ENCODE peak calls at places on chromosomes 16 and 17, in nine cellular contexts. One of them, this sample, is unnamed. For H3K4me1, the result is how much of the 10 kb centered on the place peaks cover.

GRCh38 chr17:60079401-60079861 is 710 bp upstream of the HEATR6 start:
- DNase-seq in GM23248: peak
- DNase-seq in neural progenitor cell: no peak
- DNase-seq in K562: no peak
- DNase-seq in tibial nerve: no peak
- DNase-seq in gastrocnemius medialis: no peak
- DNase-seq in effector memory CD4-positive, alpha-beta T cell: no peak
- DNase-seq in cardiac muscle cell: peak
- DNase-seq in breast epithelium: no peak
- DNase-seq in this sample: peak

GRCh38 chr17:81404557-81405165 is 9.4 kb downstream of the BAHCC1 start:
- DNase-seq in GM23248: no peak
- DNase-seq in neural progenitor cell: no peak
- DNase-seq in K562: no peak
- DNase-seq in tibial nerve: no peak
- DNase-seq in gastrocnemius medialis: peak
- DNase-seq in effector memory CD4-positive, alpha-beta T cell: no peak
- DNase-seq in cardiac muscle cell: no peak
- DNase-seq in breast epithelium: no peak
- DNase-seq in this sample: peak

GRCh38 chr16:49596699-49597291 is 223.2 kb downstream of the C16orf78 start:
- DNase-seq in GM23248: no peak
- DNase-seq in neural progenitor cell: no peak
- DNase-seq in K562: no peak
- DNase-seq in tibial nerve: no peak
- DNase-seq in gastrocnemius medialis: peak
- DNase-seq in effector memory CD4-positive, alpha-beta T cell: no peak
- DNase-seq in cardiac muscle cell: peak
- DNase-seq in breast epithelium: no peak
- DNase-seq in this sample: peak

GRCh38 chr16:8674413-8675022 is at the start of gene ABAT:
- DNase-seq in GM23248: peak
- DNase-seq in neural progenitor cell: peak
- DNase-seq in K562: peak
- DNase-seq in tibial nerve: peak
- DNase-seq in gastrocnemius medialis: peak
- DNase-seq in effector memory CD4-positive, alpha-beta T cell: peak
- DNase-seq in cardiac muscle cell: peak
- DNase-seq in breast epithelium: peak
- DNase-seq in this sample: peak

GRCh38 chr17:17641621-17642409 is 39.4 kb upstream of the RAI1 start:
- DNase-seq in GM23248: peak
- DNase-seq in neural progenitor cell: peak
- DNase-seq in K562: peak
- DNase-seq in tibial nerve: peak
- DNase-seq in gastrocnemius medialis: peak
- DNase-seq in effector memory CD4-positive, alpha-beta T cell: peak
- DNase-seq in cardiac muscle cell: peak
- DNase-seq in breast epithelium: peak
- DNase-seq in this sample: peak

GRCh38 chr17:57255182-57255775 is 1.0 kb upstream of the MSI2 start:
- DNase-seq in GM23248: peak
- DNase-seq in neural progenitor cell: no peak
- DNase-seq in K562: no peak
- DNase-seq in tibial nerve: no peak
- DNase-seq in gastrocnemius medialis: no peak
- DNase-seq in effector memory CD4-positive, alpha-beta T cell: no peak
- DNase-seq in cardiac muscle cell: no peak
- DNase-seq in breast epithelium: no peak
- DNase-seq in this sample: no peak

GRCh38 chr16:62977876-62978275 is 941.6 kb upstream of the CDH8 start:
- DNase-seq in GM23248: no peak
- DNase-seq in neural progenitor cell: no peak
- DNase-seq in K562: no peak
- DNase-seq in tibial nerve: no peak
- DNase-seq in gastrocnemius medialis: no peak
- DNase-seq in effector memory CD4-positive, alpha-beta T cell: no peak
- DNase-seq in cardiac muscle cell: no peak
- DNase-seq in breast epithelium: no peak
- DNase-seq in this sample: no peak

GRCh38 chr16:74455213-74455612 is 33.9 kb upstream of the CLEC18B start:
- DNase-seq in GM23248: peak
- DNase-seq in neural progenitor cell: no peak
- DNase-seq in K562: no peak
- DNase-seq in tibial nerve: no peak
- DNase-seq in gastrocnemius medialis: no peak
- DNase-seq in effector memory CD4-positive, alpha-beta T cell: no peak
- DNase-seq in cardiac muscle cell: peak
- DNase-seq in breast epithelium: no peak
- DNase-seq in this sample: peak

GRCh38 chr16:1093284-1094123 is 2.5 kb downstream of the C1QTNF8 start:
- DNase-seq in GM23248: no peak
- DNase-seq in neural progenitor cell: peak
- DNase-seq in K562: peak
- DNase-seq in tibial nerve: no peak
- DNase-seq in gastrocnemius medialis: no peak
- DNase-seq in effector memory CD4-positive, alpha-beta T cell: no peak
- DNase-seq in cardiac muscle cell: peak
- DNase-seq in breast epithelium: no peak
- DNase-seq in this sample: no peak

GRCh38 chr16:88570691-88571092 is 489 bp downstream of the ZC3H18 start:
- DNase-seq in GM23248: peak
- DNase-seq in neural progenitor cell: peak
- DNase-seq in K562: peak
- DNase-seq in tibial nerve: no peak
- DNase-seq in gastrocnemius medialis: no peak
- DNase-seq in effector memory CD4-positive, alpha-beta T cell: peak
- DNase-seq in cardiac muscle cell: peak
- DNase-seq in breast epithelium: no peak
- DNase-seq in this sample: peak

GRCh38 chr17:78224226-78225087 is 7.0 kb upstream of the TMEM235 start:
- DNase-seq in GM23248: no peak
- DNase-seq in neural progenitor cell: no peak
- DNase-seq in K562: no peak
- DNase-seq in tibial nerve: no peak
- DNase-seq in gastrocnemius medialis: no peak
- DNase-seq in effector memory CD4-positive, alpha-beta T cell: no peak
- DNase-seq in cardiac muscle cell: no peak
- DNase-seq in breast epithelium: no peak
- DNase-seq in this sample: no peak

GRCh38 chr17:18937981-18938691 is 13.8 kb upstream of the SLC5A10 start:
- DNase-seq in GM23248: no peak
- DNase-seq in neural progenitor cell: no peak
- DNase-seq in K562: no peak
- DNase-seq in tibial nerve: no peak
- DNase-seq in gastrocnemius medialis: no peak
- DNase-seq in effector memory CD4-positive, alpha-beta T cell: no peak
- DNase-seq in cardiac muscle cell: no peak
- DNase-seq in breast epithelium: no peak
- DNase-seq in this sample: no peak

GRCh38 chr16:77009453-77009852 is 181.5 kb upstream of the MON1B start:
- DNase-seq in GM23248: no peak
- DNase-seq in neural progenitor cell: no peak
- DNase-seq in K562: no peak
- DNase-seq in tibial nerve: no peak
- DNase-seq in gastrocnemius medialis: no peak
- DNase-seq in effector memory CD4-positive, alpha-beta T cell: no peak
- DNase-seq in cardiac muscle cell: no peak
- DNase-seq in breast epithelium: no peak
- DNase-seq in this sample: no peak

GRCh38 chr17:80124351-80124981 is 22.5 kb downstream of the EIF4A3 start:
- DNase-seq in GM23248: peak
- DNase-seq in neural progenitor cell: peak
- DNase-seq in K562: no peak
- DNase-seq in tibial nerve: no peak
- DNase-seq in gastrocnemius medialis: no peak
- DNase-seq in effector memory CD4-positive, alpha-beta T cell: no peak
- DNase-seq in cardiac muscle cell: peak
- DNase-seq in breast epithelium: no peak
- DNase-seq in this sample: no peak

GRCh38 chr17:50739098-50739497 is 19.7 kb downstream of the LUC7L3 start:
- DNase-seq in GM23248: no peak
- DNase-seq in neural progenitor cell: no peak
- DNase-seq in K562: no peak
- DNase-seq in tibial nerve: no peak
- DNase-seq in gastrocnemius medialis: no peak
- DNase-seq in effector memory CD4-positive, alpha-beta T cell: no peak
- DNase-seq in cardiac muscle cell: no peak
- DNase-seq in breast epithelium: no peak
- DNase-seq in this sample: no peak

GRCh38 chr16:72474511-72475123 is 302.7 kb upstream of the PMFBP1 start:
- DNase-seq in GM23248: peak
- DNase-seq in neural progenitor cell: no peak
- DNase-seq in K562: no peak
- DNase-seq in tibial nerve: no peak
- DNase-seq in gastrocnemius medialis: no peak
- DNase-seq in effector memory CD4-positive, alpha-beta T cell: no peak
- DNase-seq in cardiac muscle cell: peak
- DNase-seq in breast epithelium: no peak
- DNase-seq in this sample: peak

GRCh38 chr17:57551321-57552079 is 193.6 kb downstream of the CCDC182 start:
- DNase-seq in GM23248: no peak
- DNase-seq in neural progenitor cell: no peak
- DNase-seq in K562: no peak
- DNase-seq in tibial nerve: no peak
- DNase-seq in gastrocnemius medialis: no peak
- DNase-seq in effector memory CD4-positive, alpha-beta T cell: no peak
- DNase-seq in cardiac muscle cell: no peak
- DNase-seq in breast epithelium: no peak
- DNase-seq in this sample: no peak

GRCh38 chr17:79288950-79289349 is 214.3 kb downstream of the ENGASE start:
- DNase-seq in GM23248: no peak
- DNase-seq in neural progenitor cell: no peak
- DNase-seq in K562: no peak
- DNase-seq in tibial nerve: no peak
- DNase-seq in gastrocnemius medialis: no peak
- DNase-seq in effector memory CD4-positive, alpha-beta T cell: no peak
- DNase-seq in cardiac muscle cell: no peak
- DNase-seq in breast epithelium: no peak
- DNase-seq in this sample: no peak

GRCh38 chr17:13403982-13404931 is 197.5 kb downstream of the HS3ST3A1 start:
- DNase-seq in GM23248: no peak
- DNase-seq in neural progenitor cell: peak
- DNase-seq in K562: no peak
- DNase-seq in tibial nerve: no peak
- DNase-seq in gastrocnemius medialis: no peak
- DNase-seq in effector memory CD4-positive, alpha-beta T cell: no peak
- DNase-seq in cardiac muscle cell: no peak
- DNase-seq in breast epithelium: no peak
- DNase-seq in this sample: no peak
- H3K4me1 ChIP-seq in GM23248: under half
- H3K4me1 ChIP-seq in neural progenitor cell: under half
- H3K4me1 ChIP-seq in K562: under half
- H3K4me1 ChIP-seq in tibial nerve: under half
- H3K4me1 ChIP-seq in gastrocnemius medialis: under half
- H3K4me1 ChIP-seq in effector memory CD4-positive, alpha-beta T cell: under half
- H3K4me1 ChIP-seq in cardiac muscle cell: under half
- H3K4me1 ChIP-seq in breast epithelium: under half
- H3K4me1 ChIP-seq in this sample: under half

DNA sequence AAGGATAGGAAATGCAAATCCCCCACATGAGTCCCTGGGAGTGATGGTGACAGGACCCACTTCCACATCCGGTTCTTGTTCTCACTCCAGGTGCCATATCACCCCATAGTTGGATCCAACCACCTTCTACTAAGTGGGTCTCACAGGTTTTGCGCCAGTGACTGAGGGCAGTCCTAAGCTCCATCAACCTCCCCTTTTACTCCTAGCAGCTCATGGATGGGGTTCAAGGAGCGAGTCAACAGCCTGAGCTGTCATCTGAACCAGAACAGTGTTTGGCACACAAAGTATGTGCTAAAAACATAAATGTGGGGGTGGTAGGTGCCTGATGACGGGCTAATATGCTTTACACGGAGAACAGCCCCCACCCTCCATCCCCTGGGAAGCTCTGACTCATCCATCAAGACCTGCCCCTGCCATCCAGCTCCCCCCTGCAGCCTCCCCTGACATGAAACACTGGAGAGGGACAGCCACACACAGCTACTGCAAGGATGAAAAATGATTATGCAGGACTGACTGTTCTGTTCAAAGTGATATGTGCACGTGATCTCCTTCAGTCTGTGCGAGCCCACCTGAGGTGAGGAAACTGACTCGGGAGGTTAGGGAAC is 143.2 kb upstream of the CDH5 start:
- DNase-seq in GM23248: peak
- DNase-seq in neural progenitor cell: no peak
- DNase-seq in K562: no peak
- DNase-seq in tibial nerve: no peak
- DNase-seq in gastrocnemius medialis: no peak
- DNase-seq in effector memory CD4-positive, alpha-beta T cell: no peak
- DNase-seq in cardiac muscle cell: peak
- DNase-seq in breast epithelium: no peak
- DNase-seq in this sample: no peak
- H3K27ac ChIP-seq in GM23248: no peak
- H3K27ac ChIP-seq in neural progenitor cell: no peak
- H3K27ac ChIP-seq in K562: no peak
- H3K27ac ChIP-seq in tibial nerve: no peak
- H3K27ac ChIP-seq in gastrocnemius medialis: no peak
- H3K27ac ChIP-seq in effector memory CD4-positive, alpha-beta T cell: no peak
- H3K27ac ChIP-seq in cardiac muscle cell: no peak
- H3K27ac ChIP-seq in breast epithelium: no peak
- H3K27ac ChIP-seq in this sample: no peak

GRCh38 chr17:3893720-3894116 is 865 bp upstream of the CAMKK1 start:
- DNase-seq in GM23248: no peak
- DNase-seq in neural progenitor cell: no peak
- DNase-seq in K562: no peak
- DNase-seq in tibial nerve: no peak
- DNase-seq in gastrocnemius medialis: no peak
- DNase-seq in effector memory CD4-positive, alpha-beta T cell: no peak
- DNase-seq in cardiac muscle cell: no peak
- DNase-seq in breast epithelium: no peak
- DNase-seq in this sample: no peak
- H3K4me1 ChIP-seq in GM23248: under half
- H3K4me1 ChIP-seq in neural progenitor cell: under half
- H3K4me1 ChIP-seq in K562: under half
- H3K4me1 ChIP-seq in tibial nerve: half or more
- H3K4me1 ChIP-seq in gastrocnemius medialis: under half
- H3K4me1 ChIP-seq in effector memory CD4-positive, alpha-beta T cell: under half
- H3K4me1 ChIP-seq in cardiac muscle cell: under half
- H3K4me1 ChIP-seq in breast epithelium: under half
- H3K4me1 ChIP-seq in this sample: half or more

DNA sequence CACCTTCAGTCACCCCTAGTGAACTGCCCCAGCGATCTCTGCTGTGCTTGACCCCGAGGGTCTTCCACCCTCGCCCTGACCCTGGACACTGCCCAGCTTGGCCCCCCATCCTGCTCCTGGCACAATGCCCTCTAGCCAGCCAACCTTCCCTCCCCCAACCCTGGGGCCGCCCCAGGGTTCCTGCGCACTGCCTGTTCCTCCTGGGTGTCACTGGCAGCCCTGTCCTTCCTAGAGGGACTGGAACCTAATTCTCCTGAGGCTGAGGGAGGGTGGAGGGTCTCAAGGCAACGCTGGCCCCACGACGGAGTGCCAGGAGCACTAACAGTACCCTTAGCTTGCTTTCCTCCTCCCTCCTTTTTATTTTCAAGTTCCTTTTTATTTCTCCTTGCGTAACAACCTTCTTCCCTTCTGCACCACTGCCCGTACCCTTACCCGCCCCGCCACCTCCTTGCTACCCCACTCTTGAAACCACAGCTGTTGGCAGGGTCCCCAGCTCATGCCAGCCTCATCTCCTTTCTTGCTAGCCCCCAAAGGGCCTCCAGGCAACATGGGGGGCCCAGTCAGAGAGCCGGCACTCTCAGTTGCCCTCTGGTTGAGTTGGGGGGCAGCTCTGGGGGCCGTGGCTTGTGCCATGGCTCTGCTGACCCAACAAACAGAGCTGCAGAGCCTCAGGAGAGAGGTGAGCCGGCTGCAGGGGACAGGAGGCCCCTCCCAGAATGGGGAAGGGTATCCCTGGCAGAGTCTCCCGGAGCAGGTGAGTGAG is at the start of gene TNFSF13:
- DNase-seq in GM23248: no peak
- DNase-seq in neural progenitor cell: no peak
- DNase-seq in K562: no peak
- DNase-seq in tibial nerve: no peak
- DNase-seq in gastrocnemius medialis: no peak
- DNase-seq in effector memory CD4-positive, alpha-beta T cell: no peak
- DNase-seq in cardiac muscle cell: no peak
- DNase-seq in breast epithelium: no peak
- DNase-seq in this sample: no peak
- H3K27ac ChIP-seq in GM23248: no peak
- H3K27ac ChIP-seq in neural progenitor cell: no peak
- H3K27ac ChIP-seq in K562: no peak
- H3K27ac ChIP-seq in tibial nerve: peak
- H3K27ac ChIP-seq in gastrocnemius medialis: peak
- H3K27ac ChIP-seq in effector memory CD4-positive, alpha-beta T cell: no peak
- H3K27ac ChIP-seq in cardiac muscle cell: peak
- H3K27ac ChIP-seq in breast epithelium: peak
- H3K27ac ChIP-seq in this sample: no peak

This sample was measured in SJSA1.